ENCODE peak calls at places on chromosome 4, in four cellular contexts. Z is K562, N is HepG2, J is GM12878. P is an unnamed sample.

GRCh38 chr4:77465271-77465670 is 140.3 kb upstream of the CXCL13 start:
- DNase-seq in Z (no peak), N (no peak), J (no peak), P (peak; percentile 50)

GRCh38 chr4:119040261-119040660 is 95.4 kb upstream of the MYOZ2 start:
- DNase-seq in Z (no peak), N (no peak), J (no peak), P (no peak)

GRCh38 chr4:20764353-20764752 is 64.1 kb downstream of the PACRGL start:
- DNase-seq in Z (no peak), N (no peak), J (no peak), P (no peak)

GRCh38 chr4:123672987-123673386 is 276.4 kb downstream of the SPRY1 start:
- DNase-seq in Z (no peak), N (no peak), J (no peak), P (no peak)

GRCh38 chr4:91448668-91449330 is 855.0 kb upstream of the GRID2 start:
- DNase-seq in Z (no peak), N (no peak), J (no peak), P (no peak)

GRCh38 chr4:101020956-101021355 is 326.4 kb downstream of the PPP3CA start:
- DNase-seq in Z (no peak), N (no peak), J (peak; percentile 53), P (no peak)

GRCh38 chr4:19547463-19547862 is 704.2 kb upstream of the SLIT2 start:
- DNase-seq in Z (no peak), N (no peak), J (no peak), P (no peak)

GRCh38 chr4:37601527-37601926 is 84.6 kb downstream of the RELL1 start:
- DNase-seq in Z (no peak), N (peak; percentile 18), J (no peak), P (no peak)

GRCh38 chr4:123699823-123700822 is 303.5 kb downstream of the SPRY1 start:
- DNase-seq in Z (no peak), N (peak; percentile 31), J (no peak), P (no peak)

GRCh38 chr4:53494851-53495250 is 96.4 kb downstream of the LNX1 start:
- DNase-seq in Z (no peak), N (no peak), J (no peak), P (no peak)

GRCh38 chr4:3016839-3017410 is 53.6 kb downstream of the GRK4 start:
- DNase-seq in Z (no peak), N (no peak), J (no peak), P (no peak)

GRCh38 chr4:185112104-185112503 is 31.0 kb upstream of the SLC25A4 start:
- DNase-seq in Z (no peak), N (peak; percentile 31), J (no peak), P (no peak)

GRCh38 chr4:169099775-169100180 is 89.7 kb upstream of the CBR4 start:
- DNase-seq in Z (no peak), N (peak; percentile 14), J (peak; percentile 34), P (no peak)

GRCh38 chr4:40325406-40326019 is 9.6 kb upstream of the CHRNA9 start:
- DNase-seq in Z (peak; percentile 76), N (peak; percentile 54), J (no peak), P (peak; percentile 41)

GRCh38 chr4:16591867-16592266 is 306.6 kb downstream of the LDB2 start:
- DNase-seq in Z (no peak), N (no peak), J (no peak), P (no peak)

GRCh38 chr4:159698336-159698735 is 595.5 kb downstream of the RAPGEF2 start:
- DNase-seq in Z (no peak), N (no peak), J (no peak), P (no peak)
- TF ChIP-seq NR2C2 in Z (no peak), N (no peak), J (no peak), P (no peak)

GRCh38 chr4:62402088-62402806 is 1202.1 kb downstream of the ADGRL3 start:
- DNase-seq in Z (no peak), N (no peak), J (no peak), P (no peak)
- TF ChIP-seq ATF2 in Z (no peak), N (no peak), J (no peak), P (no peak)

GRCh38 chr4:159829184-159829583 is 726.3 kb downstream of the RAPGEF2 start:
- DNase-seq in Z (no peak), N (no peak), J (no peak), P (no peak)

GRCh38 chr4:159828687-159829086 is 725.8 kb downstream of the RAPGEF2 start:
- DNase-seq in Z (no peak), N (no peak), J (no peak), P (no peak)

GRCh38 chr4:159823743-159824142 is 720.9 kb downstream of the RAPGEF2 start:
- DNase-seq in Z (no peak), N (no peak), J (no peak), P (no peak)
- TF ChIP-seq NR2C2 in Z (no peak), N (no peak), J (no peak), P (no peak)

DNA sequence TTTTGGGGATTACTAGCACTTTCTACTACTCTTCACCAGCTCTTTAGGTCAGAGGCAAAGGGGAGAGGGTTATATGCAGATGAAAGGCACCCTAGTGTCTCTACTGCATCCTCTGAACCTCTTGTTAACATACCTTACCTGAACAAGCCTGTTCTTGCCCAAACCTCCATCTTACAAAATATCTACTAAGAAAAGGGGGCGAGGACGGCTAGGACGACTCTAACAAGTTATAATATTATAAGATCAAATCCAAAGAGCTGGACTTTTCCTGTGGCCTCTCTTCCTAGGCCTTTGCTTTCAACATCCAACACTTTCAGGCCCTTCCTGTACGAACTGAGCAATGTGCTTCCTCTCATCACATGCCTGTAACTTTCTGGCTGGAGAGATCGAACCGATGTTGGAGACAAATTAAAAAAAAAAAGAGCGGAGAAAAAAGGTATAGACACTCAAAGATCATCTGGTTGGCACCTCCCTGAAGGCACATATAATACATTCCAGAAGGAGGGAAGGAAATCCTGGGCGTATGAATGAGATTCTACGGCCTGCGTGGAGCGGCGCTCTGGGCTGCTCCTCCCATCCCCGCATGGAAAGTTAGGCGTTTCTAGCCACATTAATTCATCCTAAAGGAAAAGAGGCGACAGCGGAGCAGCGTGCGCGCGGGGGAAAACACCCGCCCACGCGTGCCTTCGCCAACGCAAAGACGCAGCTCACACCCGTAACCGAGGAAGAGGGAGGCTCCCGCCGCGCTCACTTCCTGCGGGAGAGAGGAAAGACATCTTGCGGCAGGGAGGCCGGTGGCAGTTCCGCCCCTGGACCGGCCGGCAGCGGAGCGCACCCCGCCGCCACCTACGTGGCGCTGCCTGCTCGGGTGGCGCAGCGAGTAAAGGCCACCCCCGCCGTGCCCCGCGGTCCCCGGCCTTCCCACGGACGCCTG is 803 bp downstream of the PRDM5 start:
- DNase-seq in Z (no peak), N (no peak), J (no peak), P (peak; percentile 41)
- TF ChIP-seq ATF2 in Z (no peak), N (no peak), J (no peak), P (no peak)

P was measured in WTC11.